ENCODE peak calls at places on chromosomes 2 and 18, in six cellular contexts. One of them, this sample, is unnamed.

GRCh38 chr2:24174851-24175277 is at the start of gene FAM228A:
- DNase-seq in upper lobe of left lung: peak
- DNase-seq in adrenal gland: no peak
- DNase-seq in H54: no peak
- DNase-seq in HepG2: no peak
- DNase-seq in HCT116: no peak
- DNase-seq in this sample: no peak

GRCh38 chr2:127107622-127107999 is 657 bp upstream of the BIN1 start:
- DNase-seq in upper lobe of left lung: no peak
- DNase-seq in adrenal gland: no peak
- DNase-seq in H54: peak
- DNase-seq in HepG2: no peak
- DNase-seq in HCT116: peak
- DNase-seq in this sample: peak

GRCh38 chr18:7242954-7243353 is 12.1 kb downstream of the LRRC30 start:
- DNase-seq in upper lobe of left lung: no peak
- DNase-seq in adrenal gland: no peak
- DNase-seq in H54: no peak
- DNase-seq in HepG2: no peak
- DNase-seq in HCT116: no peak
- DNase-seq in this sample: no peak

GRCh38 chr18:73614812-73615211 is 532.8 kb downstream of the FBXO15 start:
- DNase-seq in upper lobe of left lung: no peak
- DNase-seq in adrenal gland: no peak
- DNase-seq in H54: no peak
- DNase-seq in HepG2: no peak
- DNase-seq in HCT116: no peak
- DNase-seq in this sample: no peak

GRCh38 chr18:78511666-78512065 is 468.0 kb upstream of the SALL3 start:
- DNase-seq in upper lobe of left lung: no peak
- DNase-seq in adrenal gland: no peak
- DNase-seq in H54: no peak
- DNase-seq in HepG2: no peak
- DNase-seq in HCT116: no peak
- DNase-seq in this sample: no peak

GRCh38 chr18:22705328-22705727 is 227.8 kb upstream of the RBBP8 start:
- DNase-seq in upper lobe of left lung: no peak
- DNase-seq in adrenal gland: no peak
- DNase-seq in H54: peak
- DNase-seq in HepG2: no peak
- DNase-seq in HCT116: no peak
- DNase-seq in this sample: no peak

GRCh38 chr2:200380139-200380561 is 73.7 kb downstream of the SPATS2L start:
- DNase-seq in upper lobe of left lung: no peak
- DNase-seq in adrenal gland: no peak
- DNase-seq in H54: no peak
- DNase-seq in HepG2: no peak
- DNase-seq in HCT116: no peak
- DNase-seq in this sample: no peak

GRCh38 chr2:207871506-207871905 is 101.8 kb upstream of the FZD5 start:
- DNase-seq in upper lobe of left lung: no peak
- DNase-seq in adrenal gland: no peak
- DNase-seq in H54: no peak
- DNase-seq in HepG2: no peak
- DNase-seq in HCT116: no peak
- DNase-seq in this sample: no peak

GRCh38 chr18:54780285-54780861 is 47.9 kb upstream of the RAB27B start:
- DNase-seq in upper lobe of left lung: no peak
- DNase-seq in adrenal gland: no peak
- DNase-seq in H54: no peak
- DNase-seq in HepG2: no peak
- DNase-seq in HCT116: no peak
- DNase-seq in this sample: no peak

GRCh38 chr2:73283545-73284295 is 558 bp downstream of the FBXO41 start:
- DNase-seq in upper lobe of left lung: peak
- DNase-seq in adrenal gland: no peak
- DNase-seq in H54: no peak
- DNase-seq in HepG2: no peak
- DNase-seq in HCT116: no peak
- DNase-seq in this sample: no peak

GRCh38 chr2:25521665-25522387 is 151.6 kb downstream of the DTNB start:
- DNase-seq in upper lobe of left lung: no peak
- DNase-seq in adrenal gland: peak
- DNase-seq in H54: peak
- DNase-seq in HepG2: peak
- DNase-seq in HCT116: peak
- DNase-seq in this sample: no peak

GRCh38 chr2:101788565-101788964 is 91.1 kb downstream of the MAP4K4 start:
- DNase-seq in upper lobe of left lung: no peak
- DNase-seq in adrenal gland: no peak
- DNase-seq in H54: no peak
- DNase-seq in HepG2: no peak
- DNase-seq in HCT116: no peak
- DNase-seq in this sample: no peak

GRCh38 chr2:216436369-216436768 is 24.1 kb downstream of the SMARCAL1 start:
- DNase-seq in upper lobe of left lung: no peak
- DNase-seq in adrenal gland: no peak
- DNase-seq in H54: no peak
- DNase-seq in HepG2: no peak
- DNase-seq in HCT116: no peak
- DNase-seq in this sample: no peak

GRCh38 chr2:61905372-61906186 is at the start of gene COMMD1:
- DNase-seq in upper lobe of left lung: peak
- DNase-seq in adrenal gland: peak
- DNase-seq in H54: peak
- DNase-seq in HepG2: peak
- DNase-seq in HCT116: no peak
- DNase-seq in this sample: peak

GRCh38 chr2:209495855-209496585 is 72.2 kb downstream of the MAP2 start:
- DNase-seq in upper lobe of left lung: no peak
- DNase-seq in adrenal gland: peak
- DNase-seq in H54: peak
- DNase-seq in HepG2: peak
- DNase-seq in HCT116: peak
- DNase-seq in this sample: no peak

GRCh38 chr18:57210101-57210661 is 63.3 kb downstream of the BOD1L2 start:
- DNase-seq in upper lobe of left lung: no peak
- DNase-seq in adrenal gland: peak
- DNase-seq in H54: peak
- DNase-seq in HepG2: peak
- DNase-seq in HCT116: peak
- DNase-seq in this sample: no peak

GRCh38 chr2:230048010-230048671 is 20.6 kb downstream of the SLC16A14 start:
- DNase-seq in upper lobe of left lung: no peak
- DNase-seq in adrenal gland: no peak
- DNase-seq in H54: no peak
- DNase-seq in HepG2: no peak
- DNase-seq in HCT116: no peak
- DNase-seq in this sample: no peak

GRCh38 chr18:260547-260946 is 7.3 kb downstream of the THOC1 start:
- DNase-seq in upper lobe of left lung: no peak
- DNase-seq in adrenal gland: no peak
- DNase-seq in H54: no peak
- DNase-seq in HepG2: no peak
- DNase-seq in HCT116: no peak
- DNase-seq in this sample: no peak

GRCh38 chr2:240310645-240311044 is 124.8 kb upstream of the GPC1 start:
- DNase-seq in upper lobe of left lung: no peak
- DNase-seq in adrenal gland: no peak
- DNase-seq in H54: no peak
- DNase-seq in HepG2: no peak
- DNase-seq in HCT116: no peak
- DNase-seq in this sample: peak

GRCh38 chr2:136319227-136319626 is 201.3 kb upstream of the CXCR4 start:
- DNase-seq in upper lobe of left lung: no peak
- DNase-seq in adrenal gland: no peak
- DNase-seq in H54: no peak
- DNase-seq in HepG2: no peak
- DNase-seq in HCT116: no peak
- DNase-seq in this sample: no peak

GRCh38 chr2:228841475-228841874 is 429.6 kb downstream of the PID1 start:
- DNase-seq in upper lobe of left lung: no peak
- DNase-seq in adrenal gland: no peak
- DNase-seq in H54: no peak
- DNase-seq in HepG2: no peak
- DNase-seq in HCT116: no peak
- DNase-seq in this sample: no peak

DNA sequence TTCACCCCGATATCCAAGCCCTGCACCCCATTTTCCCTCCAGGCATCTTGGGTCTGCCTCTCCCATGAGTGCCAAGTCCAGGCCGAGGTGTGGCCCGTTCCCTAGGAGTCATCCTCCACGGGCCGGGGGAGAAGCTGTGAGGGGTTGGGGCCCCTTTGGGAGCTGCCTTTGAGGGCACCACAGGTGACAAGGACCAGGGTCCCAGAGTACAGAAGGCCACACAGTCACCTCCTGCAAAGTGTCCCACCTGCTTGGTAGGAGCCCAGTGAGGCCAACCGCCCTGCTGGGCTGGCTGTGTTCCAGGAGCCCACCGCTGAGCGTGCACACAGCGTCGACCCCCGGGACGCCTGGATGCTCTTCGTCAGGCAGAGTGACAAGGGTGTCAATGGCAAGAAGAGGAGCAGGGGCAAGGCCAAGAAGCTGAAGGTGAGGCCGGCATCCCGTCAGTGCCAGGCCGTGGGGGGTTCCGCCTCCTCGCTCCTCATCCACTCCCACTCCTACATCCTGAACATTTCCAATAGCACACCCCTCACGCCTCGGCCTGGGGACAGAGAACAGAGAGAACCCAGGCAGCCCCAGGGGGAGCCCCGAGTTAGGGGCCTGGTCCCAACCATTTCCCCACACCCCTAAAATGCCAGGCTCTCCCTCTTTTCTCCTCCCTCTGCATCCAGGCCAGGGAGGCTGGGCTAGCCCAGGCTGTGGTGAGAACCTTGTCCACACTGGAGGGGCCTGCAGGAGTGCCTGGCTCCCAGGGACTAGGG is 2.7 kb downstream of the ERFE start:
- DNase-seq in upper lobe of left lung: peak
- DNase-seq in adrenal gland: no peak
- DNase-seq in H54: no peak
- DNase-seq in HepG2: no peak
- DNase-seq in HCT116: no peak
- DNase-seq in this sample: no peak
- TF ChIP-seq POLR2A in upper lobe of left lung: no peak
- TF ChIP-seq POLR2A in adrenal gland: no peak
- TF ChIP-seq POLR2A in H54: no peak
- TF ChIP-seq POLR2A in HepG2: no peak
- TF ChIP-seq POLR2A in HCT116: no peak
- TF ChIP-seq POLR2A in this sample: no peak

GRCh38 chr2:168486440-168486839 is 30.4 kb downstream of the CERS6 start:
- DNase-seq in upper lobe of left lung: no peak
- DNase-seq in adrenal gland: no peak
- DNase-seq in H54: no peak
- DNase-seq in HepG2: no peak
- DNase-seq in HCT116: no peak
- DNase-seq in this sample: no peak

GRCh38 chr2:168490916-168491605 is 35.0 kb downstream of the CERS6 start:
- DNase-seq in upper lobe of left lung: no peak
- DNase-seq in adrenal gland: peak
- DNase-seq in H54: no peak
- DNase-seq in HepG2: no peak
- DNase-seq in HCT116: no peak
- DNase-seq in this sample: no peak

GRCh38 chr2:168495524-168495923 is 39.5 kb downstream of the CERS6 start:
- DNase-seq in upper lobe of left lung: no peak
- DNase-seq in adrenal gland: no peak
- DNase-seq in H54: no peak
- DNase-seq in HepG2: no peak
- DNase-seq in HCT116: no peak
- DNase-seq in this sample: no peak

GRCh38 chr2:168494190-168494711 is 38.2 kb downstream of the CERS6 start:
- DNase-seq in upper lobe of left lung: no peak
- DNase-seq in adrenal gland: no peak
- DNase-seq in H54: no peak
- DNase-seq in HepG2: peak
- DNase-seq in HCT116: peak
- DNase-seq in this sample: no peak

GRCh38 chr2:168490015-168490874 is 34.2 kb downstream of the CERS6 start:
- DNase-seq in upper lobe of left lung: no peak
- DNase-seq in adrenal gland: peak
- DNase-seq in H54: peak
- DNase-seq in HepG2: peak
- DNase-seq in HCT116: no peak
- DNase-seq in this sample: no peak
- TF ChIP-seq POLR2A in upper lobe of left lung: no peak
- TF ChIP-seq POLR2A in adrenal gland: no peak
- TF ChIP-seq POLR2A in H54: no peak
- TF ChIP-seq POLR2A in HepG2: no peak
- TF ChIP-seq POLR2A in HCT116: no peak
- TF ChIP-seq POLR2A in this sample: no peak

GRCh38 chr2:233566141-233566956 is at the start of gene USP40:
- DNase-seq in upper lobe of left lung: peak
- DNase-seq in adrenal gland: peak
- DNase-seq in H54: peak
- DNase-seq in HepG2: peak
- DNase-seq in HCT116: peak
- DNase-seq in this sample: peak
- TF ChIP-seq POLR2A in upper lobe of left lung: peak
- TF ChIP-seq POLR2A in adrenal gland: peak
- TF ChIP-seq POLR2A in H54: peak
- TF ChIP-seq POLR2A in HepG2: peak
- TF ChIP-seq POLR2A in HCT116: peak
- TF ChIP-seq POLR2A in this sample: peak

GRCh38 chr2:20571231-20571630 is 79.7 kb downstream of the HS1BP3 start:
- DNase-seq in upper lobe of left lung: no peak
- DNase-seq in adrenal gland: no peak
- DNase-seq in H54: no peak
- DNase-seq in HepG2: no peak
- DNase-seq in HCT116: no peak
- DNase-seq in this sample: no peak
- TF ChIP-seq POLR2A in upper lobe of left lung: no peak
- TF ChIP-seq POLR2A in adrenal gland: no peak
- TF ChIP-seq POLR2A in H54: no peak
- TF ChIP-seq POLR2A in HepG2: no peak
- TF ChIP-seq POLR2A in HCT116: no peak
- TF ChIP-seq POLR2A in this sample: no peak

GRCh38 chr2:43226558-43226954 is at the start of gene ZFP36L2:
- DNase-seq in upper lobe of left lung: peak
- DNase-seq in adrenal gland: peak
- DNase-seq in H54: peak
- DNase-seq in HepG2: peak
- DNase-seq in HCT116: peak
- DNase-seq in this sample: peak
- TF ChIP-seq POLR2A in upper lobe of left lung: peak
- TF ChIP-seq POLR2A in adrenal gland: peak
- TF ChIP-seq POLR2A in H54: peak
- TF ChIP-seq POLR2A in HepG2: no peak
- TF ChIP-seq POLR2A in HCT116: peak
- TF ChIP-seq POLR2A in this sample: peak

GRCh38 chr2:10289891-10290290 is 12.8 kb upstream of the HPCAL1 start:
- DNase-seq in upper lobe of left lung: no peak
- DNase-seq in adrenal gland: no peak
- DNase-seq in H54: peak
- DNase-seq in HepG2: no peak
- DNase-seq in HCT116: peak
- DNase-seq in this sample: no peak
- TF ChIP-seq POLR2A in upper lobe of left lung: no peak
- TF ChIP-seq POLR2A in adrenal gland: no peak
- TF ChIP-seq POLR2A in H54: no peak
- TF ChIP-seq POLR2A in HepG2: no peak
- TF ChIP-seq POLR2A in HCT116: no peak
- TF ChIP-seq POLR2A in this sample: no peak

This sample was measured in lower leg skin.